ENCODE peak calls at places on chromosomes 1 and 21, in four cellular contexts. One of them, this sample, is unnamed.

GRCh38 chr1:224995602-224996001 is 66.1 kb downstream of the DNAH14 start:
- DNase-seq in neural crest cell: no peak
- DNase-seq in GM04504: no peak
- DNase-seq in iris pigment epithelial cell: no peak
- DNase-seq in this sample: no peak

GRCh38 chr1:160139840-160140239 is 11.6 kb upstream of the ATP1A4 start:
- DNase-seq in neural crest cell: no peak
- DNase-seq in iris pigment epithelial cell: no peak
- DNase-seq in GM04504: no peak
- DNase-seq in this sample: no peak

GRCh38 chr1:53130878-53131589 is 11.4 kb downstream of the SLC1A7 start:
- DNase-seq in GM04504: no peak
- DNase-seq in neural crest cell: no peak
- DNase-seq in iris pigment epithelial cell: no peak
- DNase-seq in this sample: no peak

GRCh38 chr1:51661081-51661518 is 44.2 kb downstream of the OSBPL9 start:
- DNase-seq in GM04504: peak; percentile 95
- DNase-seq in neural crest cell: no peak
- DNase-seq in iris pigment epithelial cell: peak; percentile 96
- DNase-seq in this sample: no peak

GRCh38 chr1:7857000-7857399 is 4.1 kb upstream of the UTS2 start:
- DNase-seq in GM04504: no peak
- DNase-seq in neural crest cell: no peak
- DNase-seq in iris pigment epithelial cell: no peak
- DNase-seq in this sample: no peak

GRCh38 chr1:89725016-89725380 is 92.1 kb downstream of the LRRC8C start:
- DNase-seq in GM04504: peak; percentile 57
- DNase-seq in neural crest cell: no peak
- DNase-seq in iris pigment epithelial cell: peak; percentile 95
- DNase-seq in this sample: no peak

GRCh38 chr1:180353930-180354329 is 123.9 kb downstream of the LHX4 start:
- DNase-seq in iris pigment epithelial cell: no peak
- DNase-seq in neural crest cell: peak; percentile 2
- DNase-seq in GM04504: no peak
- DNase-seq in this sample: no peak

GRCh38 chr1:97084566-97084965 is 363.0 kb downstream of the PTBP2 start:
- DNase-seq in neural crest cell: no peak
- DNase-seq in iris pigment epithelial cell: peak; percentile 44
- DNase-seq in GM04504: no peak
- DNase-seq in this sample: no peak

GRCh38 chr1:30783244-30783915 is 25.8 kb upstream of the LAPTM5 start:
- DNase-seq in iris pigment epithelial cell: no peak
- DNase-seq in neural crest cell: no peak
- DNase-seq in GM04504: no peak
- DNase-seq in this sample: no peak

GRCh38 chr1:173193639-173194038 is 13.5 kb downstream of the TNFSF4 start:
- DNase-seq in iris pigment epithelial cell: peak; percentile 88
- DNase-seq in neural crest cell: no peak
- DNase-seq in GM04504: peak; percentile 55
- DNase-seq in this sample: no peak

GRCh38 chr1:44740179-44740617 is 561 bp downstream of the KIF2C start:
- DNase-seq in iris pigment epithelial cell: no peak
- DNase-seq in neural crest cell: no peak
- DNase-seq in GM04504: no peak
- DNase-seq in this sample: no peak

GRCh38 chr1:52140633-52141512 is 1.0 kb upstream of the ZFYVE9 start:
- DNase-seq in GM04504: no peak
- DNase-seq in neural crest cell: no peak
- DNase-seq in iris pigment epithelial cell: peak; percentile 23
- DNase-seq in this sample: no peak

GRCh38 chr1:229869225-229869624 is 197.8 kb upstream of the GALNT2 start:
- DNase-seq in neural crest cell: no peak
- DNase-seq in iris pigment epithelial cell: no peak
- DNase-seq in GM04504: no peak
- DNase-seq in this sample: no peak

GRCh38 chr1:37673920-37674319 is 18.4 kb upstream of the CDCA8 start:
- DNase-seq in neural crest cell: no peak
- DNase-seq in iris pigment epithelial cell: no peak
- DNase-seq in GM04504: no peak
- DNase-seq in this sample: no peak

GRCh38 chr21:34520769-34521508 is 8.9 kb upstream of the KCNE1 start:
- DNase-seq in iris pigment epithelial cell: no peak
- DNase-seq in neural crest cell: no peak
- DNase-seq in GM04504: no peak
- DNase-seq in this sample: no peak

GRCh38 chr1:223669003-223669402 is 3.5 kb upstream of the CAPN8 start:
- DNase-seq in iris pigment epithelial cell: no peak
- DNase-seq in GM04504: no peak
- DNase-seq in neural crest cell: no peak
- DNase-seq in this sample: no peak

GRCh38 chr1:94858276-94858675 is 38.1 kb downstream of the SLC44A3 start:
- DNase-seq in iris pigment epithelial cell: peak; percentile 49
- DNase-seq in GM04504: no peak
- DNase-seq in neural crest cell: no peak
- DNase-seq in this sample: no peak

GRCh38 chr1:203373002-203373401 is 22.1 kb upstream of the FMOD start:
- DNase-seq in neural crest cell: no peak
- DNase-seq in GM04504: no peak
- DNase-seq in iris pigment epithelial cell: no peak
- DNase-seq in this sample: no peak

GRCh38 chr1:246083416-246083815 is 423.7 kb downstream of the SMYD3 start:
- DNase-seq in GM04504: no peak
- DNase-seq in neural crest cell: no peak
- DNase-seq in iris pigment epithelial cell: no peak
- DNase-seq in this sample: no peak

This sample was measured in endothelial cell.